ENCODE peak calls at places on chromosomes 5 and 9, in nine cellular contexts. G is CD8-positive, alpha-beta memory T cell; Y is pancreas; J is left ventricle myocardium inferior; Q is Caco-2; C is lower lobe of right lung; P is IMR-90; Z is K562; T is CD4-positive, CD25-positive, alpha-beta regulatory T cell. V is an unnamed sample. For H3K4me1, the result is how much of the 10 kb centered on the place peaks cover.

GRCh38 chr5:134100283-134101011 is 14.0 kb upstream of the TCF7 start:
- DNase-seq in G (peak), Y (no peak), J (no peak), Q (no peak), C (no peak), P (peak), Z (no peak), T (peak), V (no peak)

GRCh38 chr5:126973193-126973592 is 57.2 kb downstream of the MARCHF3 start:
- DNase-seq in G (no peak), Y (no peak), J (no peak), Q (no peak), C (no peak), P (no peak), Z (no peak), T (no peak), V (no peak)

GRCh38 chr9:109913461-109913810 is 133.4 kb downstream of the PALM2AKAP2 start:
- DNase-seq in G (no peak), Y (no peak), J (no peak), Q (no peak), C (no peak), P (no peak), Z (no peak), T (no peak), V (no peak)

GRCh38 chr5:142466195-142466951 is 141.6 kb upstream of the SPRY4 start:
- DNase-seq in G (no peak), Y (no peak), J (no peak), Q (no peak), C (no peak), P (peak), Z (no peak), T (no peak), V (no peak)

GRCh38 chr5:81334304-81335061 is 33.1 kb downstream of the ZCCHC9 start:
- DNase-seq in G (peak), Y (no peak), J (no peak), Q (no peak), C (no peak), P (no peak), Z (no peak), T (no peak), V (no peak)

GRCh38 chr9:98341157-98342102 is 86.0 kb upstream of the TBC1D2 start:
- DNase-seq in G (no peak), Y (no peak), J (no peak), Q (no peak), C (no peak), P (no peak), Z (peak), T (peak), V (no peak)

GRCh38 chr9:96495341-96495740 is 45.4 kb downstream of the HABP4 start:
- DNase-seq in G (no peak), Y (no peak), J (no peak), Q (no peak), C (peak), P (peak), Z (no peak), T (no peak), V (no peak)

GRCh38 chr9:3628239-3628638 is 102.4 kb upstream of the RFX3 start:
- DNase-seq in G (no peak), Y (no peak), J (no peak), Q (no peak), C (no peak), P (no peak), Z (no peak), T (no peak), V (no peak)

GRCh38 chr9:13140843-13141592 is 138.5 kb downstream of the MPDZ start:
- DNase-seq in G (no peak), Y (no peak), J (no peak), Q (no peak), C (no peak), P (peak), Z (no peak), T (no peak), V (no peak)

GRCh38 chr5:139446956-139447779 is 7.8 kb upstream of the DNAJC18 start:
- DNase-seq in G (no peak), Y (no peak), J (no peak), Q (no peak), C (no peak), P (peak), Z (no peak), T (peak), V (no peak)

GRCh38 chr5:946720-947625 is 54.3 kb downstream of the TRIP13 start:
- DNase-seq in G (no peak), Y (no peak), J (no peak), Q (no peak), C (no peak), P (no peak), Z (no peak), T (no peak), V (no peak)

GRCh38 chr9:121279841-121280388 is 12.0 kb downstream of the GSN start:
- DNase-seq in G (no peak), Y (no peak), J (no peak), Q (no peak), C (no peak), P (no peak), Z (no peak), T (no peak), V (no peak)

GRCh38 chr9:89486681-89487080 is 11.2 kb downstream of the SEMA4D start:
- DNase-seq in G (no peak), Y (no peak), J (no peak), Q (no peak), C (no peak), P (no peak), Z (no peak), T (no peak), V (no peak)

GRCh38 chr9:128265348-128265847 is 10.4 kb downstream of the GOLGA2 start:
- DNase-seq in G (no peak), Y (no peak), J (no peak), Q (no peak), C (no peak), P (no peak), Z (no peak), T (no peak), V (no peak)

GRCh38 chr5:101045689-101046088 is 142.6 kb upstream of the ST8SIA4 start:
- DNase-seq in G (peak), Y (no peak), J (no peak), Q (no peak), C (no peak), P (no peak), Z (no peak), T (peak), V (no peak)

GRCh38 chr9:74006935-74007334 is 490.2 kb upstream of the RORB start:
- DNase-seq in G (no peak), Y (no peak), J (no peak), Q (no peak), C (no peak), P (no peak), Z (no peak), T (no peak), V (no peak)

GRCh38 chr9:70600479-70600878 is 186.0 kb upstream of the KLF9 start:
- DNase-seq in G (no peak), Y (no peak), J (peak), Q (no peak), C (no peak), P (peak), Z (no peak), T (no peak), V (no peak)

GRCh38 chr5:88879724-88880123 is 3.3 kb downstream of the MEF2C start:
- DNase-seq in G (no peak), Y (no peak), J (no peak), Q (no peak), C (no peak), P (no peak), Z (no peak), T (no peak), V (no peak)

GRCh38 chr9:71761938-71762353 is 6.4 kb downstream of the CEMIP2 start:
- DNase-seq in G (no peak), Y (no peak), J (no peak), Q (no peak), C (no peak), P (no peak), Z (no peak), T (peak), V (no peak)

GRCh38 chr5:154179846-154180710 is 10.5 kb upstream of the GALNT10 start:
- DNase-seq in G (peak), Y (no peak), J (no peak), Q (peak), C (no peak), P (peak), Z (peak), T (peak), V (no peak)

GRCh38 chr9:136823136-136824046 is 15.6 kb downstream of the RABL6 start:
- DNase-seq in G (no peak), Y (no peak), J (no peak), Q (no peak), C (no peak), P (no peak), Z (no peak), T (no peak), V (no peak)

GRCh38 chr5:127031863-127032232 is 1.5 kb upstream of the MARCHF3 start:
- DNase-seq in G (no peak), Y (no peak), J (no peak), Q (no peak), C (no peak), P (no peak), Z (no peak), T (no peak), V (no peak)

GRCh38 chr5:148791334-148791667 is 35.1 kb upstream of the ADRB2 start:
- DNase-seq in G (no peak), Y (no peak), J (no peak), Q (no peak), C (no peak), P (peak), Z (no peak), T (peak), V (no peak)

GRCh38 chr9:113594484-113595299 is 131.2 kb downstream of the RGS3 start:
- DNase-seq in G (no peak), Y (peak), J (no peak), Q (no peak), C (peak), P (no peak), Z (no peak), T (no peak), V (no peak)

GRCh38 chr5:167861134-167861930 is 430.1 kb upstream of the WWC1 start:
- DNase-seq in G (no peak), Y (no peak), J (no peak), Q (peak), C (no peak), P (no peak), Z (no peak), T (no peak), V (no peak)

GRCh38 chr9:112487008-112487798 is 576 bp downstream of the KIAA1958 start:
- DNase-seq in G (peak), Y (peak), J (peak), Q (peak), C (peak), P (peak), Z (peak), T (peak), V (no peak)

GRCh38 chr5:1227669-1228068 is 2.5 kb downstream of the SLC6A18 start:
- DNase-seq in G (no peak), Y (no peak), J (no peak), Q (no peak), C (no peak), P (peak), Z (no peak), T (peak), V (no peak)

GRCh38 chr5:9619331-9620092 is 10.6 kb downstream of the TAS2R1 start:
- DNase-seq in G (no peak), Y (no peak), J (peak), Q (no peak), C (no peak), P (no peak), Z (no peak), T (no peak), V (no peak)

GRCh38 chr5:7397005-7397546 is 1.1 kb downstream of the ADCY2 start:
- DNase-seq in G (no peak), Y (no peak), J (no peak), Q (no peak), C (no peak), P (no peak), Z (no peak), T (no peak), V (no peak)

GRCh38 chr5:52690236-52690685 is 97.5 kb upstream of the ITGA1 start:
- DNase-seq in G (no peak), Y (no peak), J (no peak), Q (no peak), C (no peak), P (peak), Z (no peak), T (no peak), V (no peak)

GRCh38 chr5:134029156-134029555 is 24.4 kb upstream of the VDAC1 start:
- DNase-seq in G (no peak), Y (no peak), J (no peak), Q (no peak), C (no peak), P (peak), Z (no peak), T (no peak), V (no peak)

GRCh38 chr5:59587489-59588337 is 305.8 kb downstream of the PDE4D start:
- DNase-seq in G (no peak), Y (peak), J (peak), Q (peak), C (peak), P (peak), Z (no peak), T (no peak), V (no peak)

GRCh38 chr9:111974092-111974681 is 77.6 kb downstream of the UGCG start:
- DNase-seq in G (no peak), Y (peak), J (no peak), Q (no peak), C (no peak), P (peak), Z (no peak), T (no peak), V (no peak)

GRCh38 chr9:26904671-26905070 is 12.1 kb upstream of the CAAP1 start:
- DNase-seq in G (no peak), Y (no peak), J (no peak), Q (no peak), C (no peak), P (no peak), Z (no peak), T (no peak), V (no peak)

DNA sequence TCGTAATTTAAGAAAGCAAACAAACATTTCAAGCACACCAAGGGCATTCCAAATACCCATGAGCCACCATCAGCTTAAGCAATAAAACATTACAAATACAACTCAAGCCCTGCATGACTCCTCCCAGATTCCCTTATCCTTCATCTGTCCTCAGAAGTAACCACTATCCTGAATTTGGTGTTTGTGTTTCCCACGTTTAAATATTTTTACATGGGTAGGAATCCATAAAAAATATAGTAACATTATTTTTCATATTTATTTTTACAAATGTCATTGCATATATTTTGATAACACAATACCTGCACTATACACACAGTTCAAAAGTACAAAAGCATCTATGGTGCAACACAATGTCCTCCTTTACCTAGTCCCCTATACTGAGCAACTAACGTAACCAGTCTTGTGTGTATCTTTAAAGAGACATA is 6.4 kb downstream of the PRKAA1 start:
- DNase-seq in G (no peak), Y (no peak), J (no peak), Q (no peak), C (no peak), P (peak), Z (no peak), T (no peak), V (no peak)
- H3K4me1 ChIP-seq in G (under half), Y (under half), J (half or more), Q (under half), C (under half), P (under half), Z (under half), T (under half), V (under half)

GRCh38 chr9:34027845-34028574 is 20.7 kb downstream of the UBAP2 start:
- DNase-seq in G (no peak), Y (no peak), J (no peak), Q (no peak), C (no peak), P (no peak), Z (no peak), T (no peak), V (no peak)
- H3K4me1 ChIP-seq in G (under half), Y (under half), J (under half), Q (under half), C (under half), P (under half), Z (under half), T (under half), V (under half)

GRCh38 chr9:81621111-81621510 is 68.2 kb downstream of the TLE1 start:
- DNase-seq in G (no peak), Y (no peak), J (no peak), Q (no peak), C (no peak), P (no peak), Z (no peak), T (no peak), V (no peak)

GRCh38 chr9:81623778-81624177 is 65.6 kb downstream of the TLE1 start:
- DNase-seq in G (no peak), Y (no peak), J (no peak), Q (no peak), C (no peak), P (no peak), Z (no peak), T (no peak), V (no peak)

GRCh38 chr9:81621785-81622243 is 67.5 kb downstream of the TLE1 start:
- DNase-seq in G (no peak), Y (no peak), J (no peak), Q (no peak), C (no peak), P (no peak), Z (no peak), T (no peak), V (no peak)

GRCh38 chr9:81620009-81620405 is 69.3 kb downstream of the TLE1 start:
- DNase-seq in G (no peak), Y (no peak), J (no peak), Q (no peak), C (no peak), P (no peak), Z (no peak), T (no peak), V (no peak)

DNA sequence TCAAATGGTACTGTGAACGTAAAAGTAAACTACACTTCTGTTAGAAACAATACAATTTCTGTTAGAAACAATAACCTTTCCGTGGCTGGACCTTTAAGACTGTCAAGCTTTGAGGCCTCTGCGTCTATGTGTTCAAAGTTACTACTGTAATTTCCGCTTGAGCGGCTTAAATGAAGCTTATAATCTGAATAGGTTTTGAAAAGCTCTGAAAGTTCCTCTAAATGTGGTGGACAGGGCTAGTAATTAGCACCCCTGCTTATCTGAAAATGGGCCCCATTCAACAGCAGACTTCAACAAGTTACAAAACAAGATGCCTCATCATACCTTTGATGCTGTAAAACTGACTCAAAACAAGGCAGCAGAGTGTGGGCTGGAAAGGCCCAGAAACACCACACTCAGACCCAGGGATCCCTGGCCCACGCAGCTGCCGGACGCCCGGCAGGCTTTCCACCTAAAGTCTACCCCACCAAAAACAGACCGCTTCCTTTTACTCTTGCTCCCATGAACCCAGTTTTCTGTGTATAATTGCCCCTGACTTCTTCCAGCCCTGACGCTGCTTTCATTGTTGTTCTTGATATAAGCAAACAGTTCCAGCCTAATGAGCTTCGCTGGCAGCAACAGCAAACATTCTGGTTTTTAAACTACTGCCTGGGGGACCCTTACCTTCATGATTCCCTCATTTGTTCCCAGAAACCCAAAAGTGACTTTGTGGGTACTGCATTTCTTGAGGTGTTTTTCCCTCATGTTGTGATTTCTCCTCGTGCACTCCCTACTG is 66.7 kb downstream of the TLE1 start:
- DNase-seq in G (no peak), Y (no peak), J (no peak), Q (no peak), C (no peak), P (no peak), Z (no peak), T (no peak), V (no peak)
- H3K4me1 ChIP-seq in G (under half), Y (under half), J (under half), Q (under half), C (under half), P (under half), Z (under half), T (under half), V (under half)

GRCh38 chr9:114958021-114958846 is 27.8 kb upstream of the TNFSF8 start:
- DNase-seq in G (no peak), Y (peak), J (peak), Q (no peak), C (peak), P (no peak), Z (no peak), T (peak), V (no peak)
- H3K4me1 ChIP-seq in G (under half), Y (under half), J (under half), Q (under half), C (under half), P (under half), Z (under half), T (under half), V (under half)

GRCh38 chr5:68252678-68253520 is 37.3 kb downstream of the PIK3R1 start:
- DNase-seq in G (peak), Y (peak), J (peak), Q (peak), C (no peak), P (peak), Z (peak), T (peak), V (peak)
- H3K4me1 ChIP-seq in G (half or more), Y (under half), J (half or more), Q (under half), C (half or more), P (under half), Z (under half), T (half or more), V (under half)

DNA sequence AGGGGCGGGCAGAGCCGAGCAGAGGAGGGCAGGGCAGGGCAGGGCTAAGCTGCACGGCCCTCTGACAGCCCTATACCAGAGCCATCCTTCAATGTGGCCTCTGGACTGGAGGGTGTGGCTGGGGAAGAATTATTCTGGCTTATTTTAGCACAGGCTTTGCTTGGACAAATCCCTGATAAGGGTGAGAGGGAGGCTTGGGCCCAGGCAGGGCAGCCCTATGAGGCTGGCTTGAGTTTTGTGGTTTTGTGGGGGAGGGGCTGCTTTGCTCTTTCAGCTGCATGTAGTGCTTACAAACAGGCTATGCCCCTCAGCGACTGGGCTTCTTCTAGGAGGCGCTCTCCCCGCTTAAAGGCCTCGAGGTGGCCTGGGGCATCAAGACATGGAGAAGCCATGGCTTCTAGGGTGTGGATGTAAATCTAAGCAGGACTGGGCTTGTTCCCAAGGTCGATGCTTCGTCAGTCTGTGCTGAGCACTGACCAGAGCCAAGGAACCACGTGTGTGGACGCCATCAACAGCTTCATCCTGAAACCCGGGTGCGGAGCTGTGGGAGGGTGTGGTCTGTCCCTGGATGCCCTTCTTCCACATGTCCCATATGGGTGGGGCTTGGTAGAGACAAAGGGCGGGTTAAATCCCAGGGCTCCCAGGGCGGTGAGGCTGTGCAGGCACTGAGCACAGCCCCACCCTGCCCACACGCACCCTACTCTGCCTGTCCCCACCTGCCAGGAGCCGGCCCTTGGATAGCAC is 45.7 kb upstream of the IPPK start:
- DNase-seq in G (no peak), Y (peak), J (peak), Q (no peak), C (no peak), P (no peak), Z (peak), T (no peak), V (no peak)
- H3K4me1 ChIP-seq in G (under half), Y (under half), J (under half), Q (under half), C (under half), P (under half), Z (under half), T (under half), V (under half)

DNA sequence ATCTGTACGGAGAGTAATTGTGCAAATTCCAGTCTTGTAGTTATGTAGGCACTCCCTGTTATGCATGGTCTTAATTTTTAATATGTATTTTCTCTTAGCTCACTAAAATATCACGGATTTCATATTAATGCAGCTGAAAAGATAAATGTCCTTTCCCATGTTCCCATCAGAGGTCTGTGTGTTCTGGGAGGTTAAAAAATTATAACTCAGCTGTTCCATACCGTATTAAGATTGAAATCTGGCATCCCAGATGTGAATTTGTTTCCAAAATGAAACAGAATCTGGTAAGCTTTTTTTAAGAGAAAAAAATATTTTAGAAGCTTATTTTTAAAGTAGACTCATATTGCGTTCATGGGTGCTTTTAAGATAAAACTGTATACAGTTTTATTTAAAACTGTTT is 44.3 kb downstream of the SEMA6A start:
- DNase-seq in G (no peak), Y (no peak), J (no peak), Q (no peak), C (no peak), P (no peak), Z (no peak), T (no peak), V (no peak)
- H3K4me1 ChIP-seq in G (under half), Y (under half), J (under half), Q (half or more), C (under half), P (under half), Z (under half), T (under half), V (under half)